ENCODE peak calls at places on chromosomes 1 and 21, in six cellular contexts. One of them, this sample, is unnamed.

GRCh38 chr1:167492509-167492910 is 25.8 kb downstream of the CD247 start:
- DNase-seq in T-helper 17 cell: no peak
- DNase-seq in GM23248: no peak
- DNase-seq in NCI-H2029: no peak
- DNase-seq in CD8-positive, alpha-beta T cell: no peak
- DNase-seq in NCI-H748 treated with DMSO at 0.1 percent for 48 hours: no peak
- DNase-seq in this sample: peak

GRCh38 chr1:8412183-8412831 is 94.4 kb downstream of the SLC45A1 start:
- DNase-seq in NCI-H748 treated with DMSO at 0.1 percent for 48 hours: no peak
- DNase-seq in GM23248: peak
- DNase-seq in CD8-positive, alpha-beta T cell: no peak
- DNase-seq in T-helper 17 cell: no peak
- DNase-seq in NCI-H2029: no peak
- DNase-seq in this sample: no peak

GRCh38 chr21:29075706-29076447 is 2.4 kb upstream of the CCT8 start:
- DNase-seq in NCI-H748 treated with DMSO at 0.1 percent for 48 hours: no peak
- DNase-seq in T-helper 17 cell: no peak
- DNase-seq in NCI-H2029: no peak
- DNase-seq in GM23248: peak
- DNase-seq in CD8-positive, alpha-beta T cell: no peak
- DNase-seq in this sample: no peak

GRCh38 chr1:233045591-233045990 is 95.2 kb downstream of the NTPCR start:
- DNase-seq in NCI-H2029: no peak
- DNase-seq in NCI-H748 treated with DMSO at 0.1 percent for 48 hours: no peak
- DNase-seq in T-helper 17 cell: no peak
- DNase-seq in GM23248: peak
- DNase-seq in CD8-positive, alpha-beta T cell: no peak
- DNase-seq in this sample: no peak

GRCh38 chr1:61436016-61436415 is 288.9 kb downstream of the TM2D1 start:
- DNase-seq in CD8-positive, alpha-beta T cell: no peak
- DNase-seq in T-helper 17 cell: no peak
- DNase-seq in GM23248: peak
- DNase-seq in NCI-H748 treated with DMSO at 0.1 percent for 48 hours: no peak
- DNase-seq in NCI-H2029: no peak
- DNase-seq in this sample: no peak

GRCh38 chr1:62142550-62142949 is 52.1 kb upstream of the L1TD1 start:
- DNase-seq in NCI-H2029: no peak
- DNase-seq in T-helper 17 cell: no peak
- DNase-seq in CD8-positive, alpha-beta T cell: no peak
- DNase-seq in GM23248: no peak
- DNase-seq in NCI-H748 treated with DMSO at 0.1 percent for 48 hours: no peak
- DNase-seq in this sample: no peak

GRCh38 chr21:45888361-45889009 is 93.1 kb upstream of the COL6A1 start:
- DNase-seq in NCI-H748 treated with DMSO at 0.1 percent for 48 hours: no peak
- DNase-seq in CD8-positive, alpha-beta T cell: no peak
- DNase-seq in NCI-H2029: no peak
- DNase-seq in GM23248: no peak
- DNase-seq in T-helper 17 cell: no peak
- DNase-seq in this sample: no peak

GRCh38 chr1:93021539-93022134 is 57.4 kb upstream of the MTF2 start:
- DNase-seq in NCI-H748 treated with DMSO at 0.1 percent for 48 hours: peak
- DNase-seq in T-helper 17 cell: no peak
- DNase-seq in GM23248: peak
- DNase-seq in CD8-positive, alpha-beta T cell: no peak
- DNase-seq in NCI-H2029: peak
- DNase-seq in this sample: no peak

GRCh38 chr1:93692983-93693591 is 11.4 kb upstream of the BCAR3 start:
- DNase-seq in CD8-positive, alpha-beta T cell: no peak
- DNase-seq in T-helper 17 cell: no peak
- DNase-seq in GM23248: peak
- DNase-seq in NCI-H2029: no peak
- DNase-seq in NCI-H748 treated with DMSO at 0.1 percent for 48 hours: no peak
- DNase-seq in this sample: no peak

GRCh38 chr1:157597959-157598667 is at the start of gene FCRL4:
- DNase-seq in NCI-H2029: no peak
- DNase-seq in NCI-H748 treated with DMSO at 0.1 percent for 48 hours: no peak
- DNase-seq in CD8-positive, alpha-beta T cell: no peak
- DNase-seq in T-helper 17 cell: no peak
- DNase-seq in GM23248: no peak
- DNase-seq in this sample: no peak

GRCh38 chr1:234109840-234110239 is 205.4 kb downstream of the SLC35F3 start:
- DNase-seq in NCI-H748 treated with DMSO at 0.1 percent for 48 hours: no peak
- DNase-seq in CD8-positive, alpha-beta T cell: no peak
- DNase-seq in GM23248: no peak
- DNase-seq in T-helper 17 cell: no peak
- DNase-seq in NCI-H2029: no peak
- DNase-seq in this sample: no peak

GRCh38 chr1:214623430-214623829 is 20.4 kb downstream of the CENPF start:
- DNase-seq in GM23248: peak
- DNase-seq in CD8-positive, alpha-beta T cell: no peak
- DNase-seq in NCI-H2029: no peak
- DNase-seq in NCI-H748 treated with DMSO at 0.1 percent for 48 hours: no peak
- DNase-seq in T-helper 17 cell: no peak
- DNase-seq in this sample: no peak

GRCh38 chr1:27349784-27350672 is 8.2 kb downstream of the SYTL1 start:
- DNase-seq in NCI-H2029: peak
- DNase-seq in NCI-H748 treated with DMSO at 0.1 percent for 48 hours: peak
- DNase-seq in T-helper 17 cell: no peak
- DNase-seq in CD8-positive, alpha-beta T cell: no peak
- DNase-seq in GM23248: peak
- DNase-seq in this sample: no peak

GRCh38 chr1:155134858-155135415 is 715 bp upstream of the SLC50A1 start:
- DNase-seq in NCI-H2029: peak
- DNase-seq in CD8-positive, alpha-beta T cell: no peak
- DNase-seq in GM23248: peak
- DNase-seq in T-helper 17 cell: no peak
- DNase-seq in NCI-H748 treated with DMSO at 0.1 percent for 48 hours: peak
- DNase-seq in this sample: no peak

GRCh38 chr21:45872471-45872870 is 109.1 kb upstream of the COL6A1 start:
- DNase-seq in T-helper 17 cell: no peak
- DNase-seq in NCI-H2029: no peak
- DNase-seq in GM23248: no peak
- DNase-seq in NCI-H748 treated with DMSO at 0.1 percent for 48 hours: no peak
- DNase-seq in CD8-positive, alpha-beta T cell: no peak
- DNase-seq in this sample: no peak

GRCh38 chr1:59367269-59368006 is 70.5 kb downstream of the FGGY start:
- DNase-seq in GM23248: peak
- DNase-seq in T-helper 17 cell: no peak
- DNase-seq in CD8-positive, alpha-beta T cell: no peak
- DNase-seq in NCI-H748 treated with DMSO at 0.1 percent for 48 hours: no peak
- DNase-seq in NCI-H2029: no peak
- DNase-seq in this sample: no peak

GRCh38 chr21:42279341-42279871 is 35.8 kb downstream of the TFF3 start:
- DNase-seq in T-helper 17 cell: no peak
- DNase-seq in CD8-positive, alpha-beta T cell: no peak
- DNase-seq in NCI-H2029: no peak
- DNase-seq in GM23248: no peak
- DNase-seq in NCI-H748 treated with DMSO at 0.1 percent for 48 hours: no peak
- DNase-seq in this sample: no peak

GRCh38 chr1:21511579-21512522 is 2.6 kb downstream of the ALPL start:
- DNase-seq in T-helper 17 cell: no peak
- DNase-seq in NCI-H2029: no peak
- DNase-seq in CD8-positive, alpha-beta T cell: no peak
- DNase-seq in GM23248: peak
- DNase-seq in NCI-H748 treated with DMSO at 0.1 percent for 48 hours: no peak
- DNase-seq in this sample: no peak

GRCh38 chr21:16644690-16645089 is 868.2 kb upstream of the CXADR start:
- DNase-seq in NCI-H748 treated with DMSO at 0.1 percent for 48 hours: no peak
- DNase-seq in GM23248: peak
- DNase-seq in NCI-H2029: no peak
- DNase-seq in CD8-positive, alpha-beta T cell: no peak
- DNase-seq in T-helper 17 cell: no peak
- DNase-seq in this sample: no peak

GRCh38 chr1:91245437-91245836 is 159.2 kb downstream of the HFM1 start:
- DNase-seq in NCI-H748 treated with DMSO at 0.1 percent for 48 hours: no peak
- DNase-seq in NCI-H2029: no peak
- DNase-seq in T-helper 17 cell: no peak
- DNase-seq in GM23248: no peak
- DNase-seq in CD8-positive, alpha-beta T cell: no peak
- DNase-seq in this sample: no peak

GRCh38 chr21:39078322-39079065 is 104.8 kb downstream of the PSMG1 start:
- DNase-seq in T-helper 17 cell: no peak
- DNase-seq in NCI-H748 treated with DMSO at 0.1 percent for 48 hours: no peak
- DNase-seq in GM23248: no peak
- DNase-seq in CD8-positive, alpha-beta T cell: no peak
- DNase-seq in NCI-H2029: no peak
- DNase-seq in this sample: no peak

GRCh38 chr1:53732912-53733317 is 6.0 kb downstream of the GLIS1 start:
- DNase-seq in T-helper 17 cell: no peak
- DNase-seq in NCI-H2029: no peak
- DNase-seq in CD8-positive, alpha-beta T cell: no peak
- DNase-seq in NCI-H748 treated with DMSO at 0.1 percent for 48 hours: no peak
- DNase-seq in GM23248: peak
- DNase-seq in this sample: no peak

GRCh38 chr1:61299468-61299867 is 217.1 kb downstream of the NFIA start:
- DNase-seq in CD8-positive, alpha-beta T cell: no peak
- DNase-seq in NCI-H748 treated with DMSO at 0.1 percent for 48 hours: no peak
- DNase-seq in NCI-H2029: no peak
- DNase-seq in T-helper 17 cell: no peak
- DNase-seq in GM23248: no peak
- DNase-seq in this sample: no peak

GRCh38 chr1:1112237-1112985 is 3.5 kb downstream of the C1orf159 start:
- DNase-seq in T-helper 17 cell: no peak
- DNase-seq in NCI-H748 treated with DMSO at 0.1 percent for 48 hours: no peak
- DNase-seq in CD8-positive, alpha-beta T cell: no peak
- DNase-seq in GM23248: no peak
- DNase-seq in NCI-H2029: no peak
- DNase-seq in this sample: no peak

GRCh38 chr1:66270122-66270812 is 263.7 kb upstream of the SGIP1 start:
- DNase-seq in NCI-H748 treated with DMSO at 0.1 percent for 48 hours: no peak
- DNase-seq in GM23248: peak
- DNase-seq in NCI-H2029: no peak
- DNase-seq in CD8-positive, alpha-beta T cell: no peak
- DNase-seq in T-helper 17 cell: no peak
- DNase-seq in this sample: no peak

GRCh38 chr1:31811605-31812004 is 4.2 kb downstream of the SPOCD1 start:
- DNase-seq in GM23248: peak
- DNase-seq in CD8-positive, alpha-beta T cell: no peak
- DNase-seq in NCI-H748 treated with DMSO at 0.1 percent for 48 hours: peak
- DNase-seq in T-helper 17 cell: no peak
- DNase-seq in NCI-H2029: peak
- DNase-seq in this sample: no peak

GRCh38 chr1:24964811-24965570 is 34.9 kb upstream of the RUNX3 start:
- DNase-seq in T-helper 17 cell: peak
- DNase-seq in NCI-H748 treated with DMSO at 0.1 percent for 48 hours: no peak
- DNase-seq in CD8-positive, alpha-beta T cell: peak
- DNase-seq in NCI-H2029: no peak
- DNase-seq in GM23248: no peak
- DNase-seq in this sample: peak

GRCh38 chr1:68470388-68470970 is 20.7 kb upstream of the RPE65 start:
- DNase-seq in NCI-H2029: no peak
- DNase-seq in GM23248: peak
- DNase-seq in CD8-positive, alpha-beta T cell: no peak
- DNase-seq in T-helper 17 cell: no peak
- DNase-seq in NCI-H748 treated with DMSO at 0.1 percent for 48 hours: no peak
- DNase-seq in this sample: no peak

GRCh38 chr1:84959294-84959693 is 37.6 kb downstream of the MCOLN2 start:
- DNase-seq in T-helper 17 cell: no peak
- DNase-seq in NCI-H748 treated with DMSO at 0.1 percent for 48 hours: no peak
- DNase-seq in GM23248: no peak
- DNase-seq in NCI-H2029: no peak
- DNase-seq in CD8-positive, alpha-beta T cell: no peak
- DNase-seq in this sample: no peak

GRCh38 chr21:17386498-17386897 is 126.3 kb upstream of the CXADR start:
- DNase-seq in NCI-H2029: no peak
- DNase-seq in GM23248: no peak
- DNase-seq in T-helper 17 cell: no peak
- DNase-seq in NCI-H748 treated with DMSO at 0.1 percent for 48 hours: no peak
- DNase-seq in CD8-positive, alpha-beta T cell: no peak
- DNase-seq in this sample: no peak

GRCh38 chr1:109530457-109531204 is 9.0 kb upstream of the GPR61 start:
- DNase-seq in NCI-H2029: peak
- DNase-seq in T-helper 17 cell: no peak
- DNase-seq in NCI-H748 treated with DMSO at 0.1 percent for 48 hours: no peak
- DNase-seq in CD8-positive, alpha-beta T cell: no peak
- DNase-seq in GM23248: no peak
- DNase-seq in this sample: no peak

GRCh38 chr1:51535006-51535592 is 16.0 kb upstream of the EPS15 start:
- DNase-seq in NCI-H748 treated with DMSO at 0.1 percent for 48 hours: peak
- DNase-seq in NCI-H2029: no peak
- DNase-seq in GM23248: peak
- DNase-seq in T-helper 17 cell: no peak
- DNase-seq in CD8-positive, alpha-beta T cell: peak
- DNase-seq in this sample: no peak